ENCODE peak calls at places on chromosomes 1 and 21, in seven cellular contexts. X, M, E, L, G, S and B are unnamed samples.

GRCh38 chr1:43509740-43510375 is 20.8 kb upstream of the PTPRF start:
- DNase-seq in X (no peak), M (no peak), E (no peak), L (peak; percentile 68), G (no peak), S (no peak), B (no peak)

GRCh38 chr21:45917241-45917640 is 64.3 kb upstream of the COL6A1 start:
- DNase-seq in X (no peak), M (no peak), E (no peak), L (no peak), G (no peak), S (no peak), B (no peak)

GRCh38 chr1:41394918-41395598 is 33.8 kb downstream of the FOXO6 start:
- DNase-seq in X (no peak), M (no peak), E (no peak), L (no peak), G (no peak), S (no peak), B (no peak)

GRCh38 chr1:59422921-59423575 is 126.2 kb downstream of the FGGY start:
- DNase-seq in X (peak; percentile 63), M (no peak), E (no peak), L (no peak), G (peak; percentile 64), S (no peak), B (peak; percentile 95)

GRCh38 chr1:88731475-88731874 is 47.4 kb downstream of the PKN2 start:
- DNase-seq in X (no peak), M (peak; percentile 97), E (peak; percentile 3), L (no peak), G (peak; percentile 43), S (no peak), B (peak; percentile 42)

GRCh38 chr1:208203127-208203847 is 40.9 kb downstream of the PLXNA2 start:
- DNase-seq in X (peak; percentile 65), M (peak; percentile 46), E (peak; percentile 75), L (no peak), G (no peak), S (peak; percentile 62), B (peak; percentile 73)

GRCh38 chr1:34049477-34049876 is 115.6 kb downstream of the CSMD2 start:
- DNase-seq in X (no peak), M (no peak), E (no peak), L (no peak), G (no peak), S (no peak), B (no peak)

GRCh38 chr1:17561561-17561985 is 22.1 kb downstream of the ARHGEF10L start:
- DNase-seq in X (peak; percentile 59), M (no peak), E (no peak), L (no peak), G (peak; percentile 61), S (peak; percentile 48), B (peak; percentile 46)

GRCh38 chr1:36134805-36135339 is 9.8 kb upstream of the COL8A2 start:
- DNase-seq in X (no peak), M (peak; percentile 38), E (peak; percentile 68), L (no peak), G (peak; percentile 51), S (peak; percentile 56), B (peak; percentile 44)

GRCh38 chr1:74629283-74629682 is 44.3 kb downstream of the ERICH3 start:
- DNase-seq in X (no peak), M (no peak), E (no peak), L (no peak), G (no peak), S (no peak), B (no peak)

GRCh38 chr1:161115132-161115711 is 2.6 kb downstream of the PFDN2 start:
- DNase-seq in X (no peak), M (peak; percentile 94), E (peak; percentile 53), L (no peak), G (no peak), S (no peak), B (no peak)

GRCh38 chr1:171226757-171227370 is 21.4 kb upstream of the FMO1 start:
- DNase-seq in X (peak; percentile 49), M (peak; percentile 80), E (peak; percentile 43), L (peak; percentile 11), G (peak; percentile 31), S (peak; percentile 28), B (no peak)

GRCh38 chr1:98653186-98653585 is 8.3 kb upstream of the SNX7 start:
- DNase-seq in X (no peak), M (peak; percentile 48), E (no peak), L (no peak), G (no peak), S (no peak), B (no peak)

GRCh38 chr1:85420199-85420598 is 44.8 kb downstream of the DDAH1 start:
- DNase-seq in X (no peak), M (no peak), E (no peak), L (no peak), G (no peak), S (no peak), B (no peak)

GRCh38 chr1:179156026-179156425 is 73.5 kb downstream of the ABL2 start:
- DNase-seq in X (no peak), M (no peak), E (no peak), L (no peak), G (no peak), S (no peak), B (no peak)

GRCh38 chr1:160748182-160748876 is 9.3 kb downstream of the SLAMF7 start:
- DNase-seq in X (no peak), M (no peak), E (peak; percentile 74), L (no peak), G (no peak), S (no peak), B (no peak)

GRCh38 chr1:20551945-20552727 is at the start of gene FAM43B:
- DNase-seq in X (peak; percentile 86), M (no peak), E (peak; percentile 77), L (no peak), G (peak; percentile 96), S (no peak), B (peak; percentile 37)

GRCh38 chr1:117067528-117068370 is 7.6 kb downstream of the TTF2 start:
- DNase-seq in X (peak; percentile 47), M (peak; percentile 70), E (peak; percentile 34), L (peak; percentile 28), G (peak; percentile 51), S (peak; percentile 41), B (peak; percentile 66)

DNA sequence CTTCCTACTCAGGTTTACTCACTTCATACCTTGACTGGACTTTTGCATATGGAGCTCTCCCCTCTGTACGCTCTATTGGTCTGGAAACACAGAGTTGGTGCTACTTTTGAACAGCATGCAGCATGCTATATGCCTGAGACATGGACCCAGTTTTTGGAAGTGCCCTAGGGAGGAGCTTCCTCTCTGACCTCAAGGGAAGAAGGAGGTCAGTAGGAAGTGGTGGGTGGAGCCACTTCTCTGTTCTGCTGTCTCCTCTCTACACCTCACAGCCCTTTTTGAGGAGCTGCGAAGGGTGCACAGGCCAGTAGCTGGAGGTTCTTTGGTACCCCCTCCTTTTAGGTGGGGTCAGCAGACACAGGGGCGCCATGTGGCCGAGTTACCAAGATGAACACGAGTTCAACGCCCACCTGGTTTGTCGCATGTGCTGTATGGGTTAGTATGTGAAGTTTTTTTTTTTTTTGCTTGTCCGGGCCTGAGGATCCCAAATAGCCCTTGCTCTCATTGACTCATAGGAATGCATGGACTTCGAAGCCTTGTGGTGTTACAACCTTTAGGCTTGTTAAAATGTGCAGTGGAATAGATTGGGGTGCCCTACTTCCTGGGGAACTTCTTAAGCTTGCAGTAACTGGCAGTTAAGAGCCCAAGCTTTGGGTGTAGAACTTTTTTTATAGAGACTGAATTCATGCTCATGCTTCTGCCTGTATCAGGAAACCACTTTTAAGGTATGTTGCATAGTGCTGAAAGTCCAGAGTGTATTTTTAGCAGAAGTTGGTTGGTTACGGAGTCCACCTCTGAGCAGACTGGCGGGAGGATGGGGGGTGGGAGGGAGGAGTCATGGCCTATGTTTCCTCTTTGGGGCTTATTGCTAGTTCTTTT is 10.7 kb downstream of the MACF1 start:
- DNase-seq in X (peak; percentile 33), M (no peak), E (no peak), L (peak; percentile 79), G (no peak), S (no peak), B (no peak)
- H3K4me3 ChIP-seq in X (peak overlapping the region; percentile 44), M (no peak overlapping the region), E (no peak overlapping the region), L (peak overlapping the region; percentile 85), G (peak overlapping the region; percentile 10), S (no peak overlapping the region), B (no peak overlapping the region)

GRCh38 chr1:45687014-45687752 is 798 bp upstream of the TMEM69 start:
- DNase-seq in X (peak; percentile 98), M (peak; percentile 99), E (peak; percentile 89), L (peak; percentile 97), G (peak; percentile 97), S (peak; percentile 96), B (peak; percentile 98)
- TF ChIP-seq POLR2A in X (peak; percentile 45), M (peak; percentile 84), E (peak; percentile 28), L (peak; percentile 93), G (peak; percentile 86), S (peak; percentile 71), B (peak; percentile 75)

GRCh38 chr1:76500111-76500510 is 367.2 kb upstream of the ST6GALNAC5 start:
- DNase-seq in X (no peak), M (peak; percentile 4), E (no peak), L (no peak), G (no peak), S (no peak), B (no peak)
- H3K4me3 ChIP-seq in X (no peak overlapping the region), M (no peak overlapping the region), E (no peak overlapping the region), L (no peak overlapping the region), G (no peak overlapping the region), S (no peak overlapping the region), B (no peak overlapping the region)

DNA sequence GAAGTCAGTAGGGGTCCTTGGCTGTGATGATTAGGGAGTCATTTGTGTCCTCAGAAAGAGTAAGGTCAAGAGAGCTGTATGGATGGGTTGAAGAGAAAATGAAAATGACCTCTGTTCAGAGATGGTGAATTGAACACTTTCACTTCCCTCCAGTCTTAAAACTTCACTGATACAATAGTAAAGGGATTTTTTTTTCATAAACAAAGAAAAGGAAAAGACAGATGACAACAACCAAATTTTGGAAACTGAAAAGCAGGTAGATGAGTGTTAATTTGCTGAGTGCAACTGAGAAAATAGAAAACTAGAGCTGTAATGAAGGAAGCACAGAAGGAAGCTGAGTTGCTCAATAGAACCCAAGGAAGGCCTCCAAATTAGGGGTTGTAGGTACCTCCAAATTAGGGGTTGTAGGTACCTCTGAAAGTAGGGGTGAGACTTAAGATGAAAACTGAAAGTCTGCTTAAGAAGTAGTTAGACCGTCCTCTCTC is 14.8 kb upstream of the S1PR1 start:
- DNase-seq in X (no peak), M (no peak), E (no peak), L (peak; percentile 67), G (no peak), S (no peak), B (no peak)
- TF ChIP-seq POLR2A in X (no peak), M (no peak), E (no peak), L (no peak), G (no peak), S (no peak), B (no peak)